ENCODE peak calls at places on chromosomes 11 and 22, in four cellular contexts. One of them, this sample, is unnamed.
A peak's percentile ranks its signal among the peaks of the same experiment; 100 is the strongest.

GRCh38 chr11:35318309-35318708 is 101.0 kb downstream of the SLC1A2 start:
- DNase-seq in mucosa of gallbladder: no peak
- DNase-seq in endothelial cell: no peak
- DNase-seq in activated T-cell treated with anti-CD3 and anti-CD28 coated beads, Interleukin-2, amount 50 U/mL, for 1 hour: no peak
- DNase-seq in this sample: no peak

GRCh38 chr11:110870816-110871522 is 158.7 kb upstream of the ARHGAP20 start:
- DNase-seq in activated T-cell treated with anti-CD3 and anti-CD28 coated beads, Interleukin-2, amount 50 U/mL, for 1 hour: no peak
- DNase-seq in endothelial cell: no peak
- DNase-seq in mucosa of gallbladder: no peak
- DNase-seq in this sample: no peak

GRCh38 chr11:72643547-72643946 is 30.7 kb downstream of the PDE2A start:
- DNase-seq in endothelial cell: no peak
- DNase-seq in activated T-cell treated with anti-CD3 and anti-CD28 coated beads, Interleukin-2, amount 50 U/mL, for 1 hour: no peak
- DNase-seq in mucosa of gallbladder: no peak
- DNase-seq in this sample: peak; percentile 54

GRCh38 chr22:32574957-32575893 is 100.6 kb downstream of the FBXO7 start:
- DNase-seq in endothelial cell: no peak
- DNase-seq in activated T-cell treated with anti-CD3 and anti-CD28 coated beads, Interleukin-2, amount 50 U/mL, for 1 hour: no peak
- DNase-seq in mucosa of gallbladder: no peak
- DNase-seq in this sample: no peak

GRCh38 chr11:131888230-131888826 is 517.9 kb downstream of the NTM start:
- DNase-seq in mucosa of gallbladder: no peak
- DNase-seq in endothelial cell: no peak
- DNase-seq in activated T-cell treated with anti-CD3 and anti-CD28 coated beads, Interleukin-2, amount 50 U/mL, for 1 hour: no peak
- DNase-seq in this sample: no peak

GRCh38 chr11:124874571-124875255 is 9.5 kb downstream of the ROBO3 start:
- DNase-seq in endothelial cell: no peak
- DNase-seq in activated T-cell treated with anti-CD3 and anti-CD28 coated beads, Interleukin-2, amount 50 U/mL, for 1 hour: no peak
- DNase-seq in mucosa of gallbladder: no peak
- DNase-seq in this sample: peak; percentile 24

GRCh38 chr11:3104051-3104714 is 47.0 kb upstream of the CARS1 start:
- DNase-seq in endothelial cell: no peak
- DNase-seq in mucosa of gallbladder: no peak
- DNase-seq in activated T-cell treated with anti-CD3 and anti-CD28 coated beads, Interleukin-2, amount 50 U/mL, for 1 hour: no peak
- DNase-seq in this sample: no peak

GRCh38 chr11:101741479-101742175 is 157.8 kb upstream of the TRPC6 start:
- DNase-seq in activated T-cell treated with anti-CD3 and anti-CD28 coated beads, Interleukin-2, amount 50 U/mL, for 1 hour: no peak
- DNase-seq in endothelial cell: no peak
- DNase-seq in mucosa of gallbladder: no peak
- DNase-seq in this sample: no peak

GRCh38 chr22:24367841-24368240 is 59.6 kb upstream of the ADORA2A start:
- DNase-seq in activated T-cell treated with anti-CD3 and anti-CD28 coated beads, Interleukin-2, amount 50 U/mL, for 1 hour: no peak
- DNase-seq in endothelial cell: no peak
- DNase-seq in mucosa of gallbladder: no peak
- DNase-seq in this sample: no peak

GRCh38 chr22:36253523-36254490 is 874 bp downstream of the APOL1 start:
- DNase-seq in activated T-cell treated with anti-CD3 and anti-CD28 coated beads, Interleukin-2, amount 50 U/mL, for 1 hour: no peak
- DNase-seq in endothelial cell: no peak
- DNase-seq in mucosa of gallbladder: peak; percentile 43
- DNase-seq in this sample: peak; percentile 67

GRCh38 chr22:20996598-20997535 is 5.1 kb downstream of the THAP7 start:
- DNase-seq in mucosa of gallbladder: no peak
- DNase-seq in activated T-cell treated with anti-CD3 and anti-CD28 coated beads, Interleukin-2, amount 50 U/mL, for 1 hour: no peak
- DNase-seq in endothelial cell: no peak
- DNase-seq in this sample: no peak

GRCh38 chr22:43826142-43827093 is 14.3 kb upstream of the EFCAB6 start:
- DNase-seq in mucosa of gallbladder: peak; percentile 22
- DNase-seq in activated T-cell treated with anti-CD3 and anti-CD28 coated beads, Interleukin-2, amount 50 U/mL, for 1 hour: no peak
- DNase-seq in endothelial cell: no peak
- DNase-seq in this sample: peak; percentile 47

This sample was measured in Peyer's patch.